ENCODE peak calls at places on chromosomes 4 and X, in seven cellular contexts. D, B, E, K, C, P and S are unnamed samples.

GRCh38 chr4:15598644-15599043 is 56.5 kb downstream of the FBXL5 start:
- DNase-seq in D (no peak), B (no peak), E (no peak), K (no peak), C (no peak), P (no peak), S (no peak)

GRCh38 chrX:12065251-12065650 is 73.0 kb upstream of the FRMPD4 start:
- DNase-seq in D (peak), B (no peak), E (peak), K (no peak), C (no peak), P (peak), S (no peak)

GRCh38 chrX:117743469-117744251 is 372.9 kb downstream of the KLHL13 start:
- DNase-seq in D (peak), B (no peak), E (no peak), K (peak), C (no peak), P (peak), S (no peak)

GRCh38 chr4:101288365-101289145 is 58.8 kb downstream of the PPP3CA start:
- DNase-seq in D (no peak), B (no peak), E (no peak), K (no peak), C (no peak), P (no peak), S (no peak)

GRCh38 chr4:147707892-147708672 is 23.8 kb upstream of the ARHGAP10 start:
- DNase-seq in D (peak), B (peak), E (peak), K (peak), C (peak), P (peak), S (peak)

GRCh38 chrX:48971325-48972213 is at the start of gene KCND1:
- DNase-seq in D (no peak), B (no peak), E (peak), K (peak), C (no peak), P (no peak), S (no peak)

GRCh38 chr4:33270403-33270802 is 2550.2 kb downstream of the PCDH7 start:
- DNase-seq in D (no peak), B (no peak), E (no peak), K (no peak), C (no peak), P (no peak), S (no peak)

GRCh38 chrX:147476008-147476407 is 435.7 kb upstream of the FMR1 start:
- DNase-seq in D (peak), B (no peak), E (peak), K (peak), C (no peak), P (peak), S (no peak)

GRCh38 chr4:88078592-88078991 is 71.2 kb downstream of the PKD2 start:
- DNase-seq in D (no peak), B (no peak), E (no peak), K (no peak), C (no peak), P (no peak), S (no peak)

GRCh38 chr4:145984563-145984962 is 45.9 kb upstream of the ZNF827 start:
- DNase-seq in D (no peak), B (no peak), E (no peak), K (no peak), C (no peak), P (no peak), S (no peak)

GRCh38 chr4:73674451-73674919 is 54.2 kb upstream of the RASSF6 start:
- DNase-seq in D (no peak), B (no peak), E (no peak), K (no peak), C (no peak), P (no peak), S (no peak)

GRCh38 chr4:132809298-132810032 is 339.6 kb upstream of the PCDH10 start:
- DNase-seq in D (no peak), B (no peak), E (no peak), K (no peak), C (no peak), P (no peak), S (no peak)

GRCh38 chr4:94880976-94881375 is 123.2 kb downstream of the BMPR1B start:
- DNase-seq in D (no peak), B (no peak), E (no peak), K (no peak), C (no peak), P (peak), S (no peak)

GRCh38 chr4:156615066-156615514 is 356.5 kb downstream of the PDGFC start:
- DNase-seq in D (no peak), B (no peak), E (no peak), K (no peak), C (no peak), P (peak), S (no peak)

GRCh38 chr4:8646296-8647093 is 53.9 kb downstream of the CPZ start:
- DNase-seq in D (no peak), B (peak), E (no peak), K (peak), C (no peak), P (no peak), S (no peak)

GRCh38 chrX:17828156-17828555 is 32.9 kb downstream of the RAI2 start:
- DNase-seq in D (no peak), B (no peak), E (no peak), K (no peak), C (no peak), P (no peak), S (no peak)

GRCh38 chrX:118420462-118420861 is 74.6 kb downstream of the WDR44 start:
- DNase-seq in D (no peak), B (no peak), E (no peak), K (no peak), C (no peak), P (peak), S (no peak)

GRCh38 chr4:6468376-6468775 is 4.0 kb downstream of the PPP2R2C start:
- DNase-seq in D (no peak), B (no peak), E (no peak), K (no peak), C (no peak), P (no peak), S (no peak)

GRCh38 chrX:1029494-1029893 is 183.0 kb downstream of the CRLF2 start:
- DNase-seq in D (no peak), B (no peak), E (no peak), K (no peak), C (no peak), P (no peak), S (no peak)

GRCh38 chr4:106369456-106370060 is 980 bp upstream of the GIMD1 start:
- DNase-seq in D (peak), B (no peak), E (peak), K (peak), C (peak), P (peak), S (no peak)

GRCh38 chr4:181647396-181648107 is 595.6 kb upstream of the TENM3 start:
- DNase-seq in D (no peak), B (no peak), E (no peak), K (no peak), C (no peak), P (no peak), S (no peak)

GRCh38 chr4:20248155-20248558 is 3.5 kb upstream of the SLIT2 start:
- DNase-seq in D (no peak), B (no peak), E (peak), K (no peak), C (no peak), P (peak), S (no peak)

GRCh38 chr4:8192748-8193738 is 6.0 kb upstream of the SH3TC1 start:
- DNase-seq in D (peak), B (no peak), E (peak), K (no peak), C (peak), P (peak), S (no peak)

GRCh38 chr4:53863731-53864130 is 200.7 kb downstream of the CHIC2 start:
- DNase-seq in D (no peak), B (no peak), E (no peak), K (no peak), C (no peak), P (no peak), S (no peak)

GRCh38 chrX:67693928-67694327 is 150.1 kb downstream of the AR start:
- DNase-seq in D (no peak), B (no peak), E (no peak), K (no peak), C (no peak), P (no peak), S (no peak)

GRCh38 chrX:100743009-100743615 is 11.2 kb upstream of the SYTL4 start:
- DNase-seq in D (no peak), B (no peak), E (no peak), K (no peak), C (no peak), P (no peak), S (no peak)

GRCh38 chr4:168832746-168833575 is 177.1 kb downstream of the CBR4 start:
- DNase-seq in D (no peak), B (no peak), E (no peak), K (no peak), C (no peak), P (no peak), S (no peak)

GRCh38 chr4:74018771-74019170 is 19.7 kb downstream of the CXCL3 start:
- DNase-seq in D (no peak), B (no peak), E (no peak), K (no peak), C (no peak), P (no peak), S (no peak)

GRCh38 chr4:118955515-118955914 is 66.9 kb downstream of the SYNPO2 start:
- DNase-seq in D (no peak), B (no peak), E (no peak), K (no peak), C (no peak), P (no peak), S (no peak)

GRCh38 chrX:111100191-111100590 is 4.2 kb downstream of the PAK3 start:
- DNase-seq in D (peak), B (no peak), E (peak), K (peak), C (no peak), P (peak), S (no peak)

GRCh38 chrX:50718791-50719190 is 95.2 kb downstream of the SHROOM4 start:
- DNase-seq in D (no peak), B (no peak), E (no peak), K (no peak), C (no peak), P (no peak), S (no peak)

GRCh38 chr4:108814327-108814726 is 51.5 kb upstream of the ETNPPL start:
- DNase-seq in D (no peak), B (no peak), E (no peak), K (no peak), C (no peak), P (no peak), S (no peak)

GRCh38 chr4:138948918-138949317 is 66.7 kb upstream of the NOCT start:
- DNase-seq in D (no peak), B (no peak), E (no peak), K (no peak), C (no peak), P (no peak), S (no peak)

GRCh38 chr4:117560329-117560728 is 474.0 kb upstream of the NDST3 start:
- DNase-seq in D (peak), B (no peak), E (peak), K (no peak), C (peak), P (peak), S (no peak)

GRCh38 chr4:73230865-73231517 is 27.6 kb downstream of the ANKRD17 start:
- DNase-seq in D (no peak), B (no peak), E (no peak), K (no peak), C (no peak), P (no peak), S (no peak)

GRCh38 chrX:71302461-71303213 is 1.1 kb downstream of the ITGB1BP2 start:
- DNase-seq in D (no peak), B (no peak), E (no peak), K (no peak), C (no peak), P (no peak), S (no peak)